ENCODE peak calls at places on chromosomes 4 and X, in four cellular contexts. N is body of pancreas, K is A673, J is Panc1. T is an unnamed sample.

GRCh38 chrX:143648705-143649104 is 12.8 kb upstream of the SLITRK4 start:
- DNase-seq in K (peak), N (no peak), J (no peak), T (no peak)

GRCh38 chr4:159374749-159375535 is 272.1 kb downstream of the RAPGEF2 start:
- DNase-seq in J (no peak), N (no peak), K (no peak), T (no peak)

GRCh38 chr4:4394644-4395043 is 7.7 kb downstream of the NSG1 start:
- DNase-seq in J (no peak), N (no peak), K (peak), T (no peak)

GRCh38 chr4:152161676-152162330 is 374.1 kb downstream of the FBXW7 start:
- DNase-seq in K (no peak), N (no peak), J (no peak), T (no peak)

GRCh38 chrX:123504047-123504446 is 228.8 kb downstream of the THOC2 start:
- DNase-seq in K (no peak), J (no peak), N (no peak), T (no peak)

GRCh38 chr4:10666616-10667015 is 18.0 kb downstream of the CLNK start:
- DNase-seq in N (no peak), J (no peak), K (no peak), T (no peak)

GRCh38 chr4:177235026-177235425 is 74.6 kb upstream of the NEIL3 start:
- DNase-seq in N (no peak), K (no peak), J (no peak), T (no peak)

GRCh38 chrX:132860200-132860599 is 98.2 kb downstream of the HS6ST2 start:
- DNase-seq in J (no peak), K (no peak), N (no peak), T (no peak)

GRCh38 chr4:77699731-77700210 is 94.2 kb downstream of the CXCL13 start:
- DNase-seq in K (peak), J (no peak), N (no peak), T (no peak)

GRCh38 chr4:186689476-186689875 is 34.2 kb downstream of the FAT1 start:
- DNase-seq in K (peak), J (no peak), N (no peak), T (no peak)

GRCh38 chr4:159269143-159269542 is 166.3 kb downstream of the RAPGEF2 start:
- DNase-seq in K (no peak), J (no peak), N (no peak), T (no peak)

GRCh38 chrX:66164470-66164869 is 423 bp downstream of the HEPH start:
- DNase-seq in K (no peak), J (no peak), N (no peak), T (no peak)
- H3K4me3 ChIP-seq in K (no peak), J (no peak), N (no peak), T (peak)

DNA sequence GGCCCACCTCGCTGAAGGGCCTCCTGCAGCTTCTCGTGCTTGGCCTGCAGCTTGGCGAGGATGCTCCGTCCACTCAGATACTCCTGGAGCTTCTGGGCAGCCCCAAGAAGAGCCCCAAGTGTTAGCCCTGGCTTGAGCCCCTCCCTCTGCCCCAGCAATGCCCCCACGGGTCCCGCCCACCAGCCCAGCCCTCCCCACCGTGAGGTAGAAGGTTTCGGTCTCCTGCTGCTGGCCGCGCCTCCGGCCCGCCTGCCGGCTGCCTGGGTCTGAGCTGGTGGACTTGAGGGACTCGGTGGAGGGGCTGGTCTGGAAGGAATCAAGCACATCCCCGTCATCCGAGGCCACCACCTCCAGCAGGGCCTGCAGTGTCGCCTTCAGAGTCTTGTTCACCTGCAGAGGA is 8.7 kb downstream of the AVPR2 start:
- DNase-seq in N (no peak), K (no peak), J (no peak), T (no peak)
- H3K4me3 ChIP-seq in N (no peak), K (no peak), J (no peak), T (no peak)

GRCh38 chr4:74320559-74321118 is 12.4 kb downstream of the EPGN start:
- DNase-seq in K (peak), N (peak), J (peak), T (peak)
- H3K4me3 ChIP-seq in K (no peak), N (no peak), J (no peak), T (no peak)

GRCh38 chr4:81523672-81524436 is 52.1 kb upstream of the RASGEF1B start:
- DNase-seq in J (no peak), K (no peak), N (no peak), T (no peak)
- H3K4me3 ChIP-seq in J (no peak), K (no peak), N (no peak), T (no peak)

GRCh38 chr4:52841707-52842456 is 20.2 kb upstream of the RASL11B start:
- DNase-seq in J (no peak), K (no peak), N (no peak), T (no peak)
- H3K4me3 ChIP-seq in J (no peak), K (no peak), N (no peak), T (no peak)

GRCh38 chrX:81528041-81528440 is 326.1 kb downstream of the SH3BGRL start:
- DNase-seq in K (no peak), N (no peak), J (no peak), T (no peak)
- H3K4me3 ChIP-seq in K (no peak), N (no peak), J (no peak), T (no peak)